ENCODE peak calls at places on chromosomes 1 and 21, in six cellular contexts. G is psoas muscle, X is A673, B is fibroblast of lung, C is cardiac muscle cell, E is tibial artery. H is an unnamed sample.

GRCh38 chr1:231248778-231249177 is 7.8 kb downstream of the GNPAT start:
- DNase-seq in B (no peak), E (no peak), G (no peak), C (no peak), X (no peak), H (no peak)

GRCh38 chr1:225990705-225991464 is 8.3 kb downstream of the SDE2 start:
- DNase-seq in B (no peak), G (no peak), C (no peak), E (no peak), X (no peak), H (no peak)

GRCh38 chr1:104636581-104636980 is 886.9 kb downstream of the AMY1C start:
- DNase-seq in G (no peak), X (peak; percentile 4), C (no peak), E (no peak), B (no peak), H (peak; percentile 2)

GRCh38 chr1:151542710-151543129 is 2.6 kb downstream of the TUFT1 start:
- DNase-seq in G (no peak), X (peak; percentile 64), B (peak; percentile 95), E (no peak), C (no peak), H (peak; percentile 77)

GRCh38 chr1:1758692-1759455 is 19.4 kb downstream of the NADK start:
- DNase-seq in G (peak; percentile 73), E (no peak), X (no peak), C (no peak), B (no peak), H (no peak)

GRCh38 chr21:41328660-41329300 is 12.2 kb downstream of the FAM3B start:
- DNase-seq in B (peak; percentile 90), E (no peak), X (no peak), G (no peak), C (no peak), H (no peak)

GRCh38 chr1:209839875-209840491 is 12.2 kb downstream of the UTP25 start:
- DNase-seq in B (peak; percentile 98), X (peak; percentile 61), C (no peak), E (no peak), G (no peak), H (peak; percentile 95)

GRCh38 chr1:24149854-24150227 is 6.9 kb upstream of the IL22RA1 start:
- DNase-seq in B (peak; percentile 80), G (no peak), X (peak; percentile 18), E (no peak), C (no peak), H (peak; percentile 10)

GRCh38 chr21:15521644-15522001 is 208.2 kb upstream of the USP25 start:
- DNase-seq in G (no peak), C (no peak), X (no peak), B (no peak), E (no peak), H (no peak)

GRCh38 chr1:173570370-173571030 is 32.4 kb downstream of the SLC9C2 start:
- DNase-seq in E (no peak), X (no peak), G (no peak), C (no peak), B (no peak), H (no peak)

GRCh38 chr1:66563094-66563800 is 29.3 kb downstream of the SGIP1 start:
- DNase-seq in B (peak; percentile 91), C (no peak), E (no peak), X (no peak), G (no peak), H (peak; percentile 83)

GRCh38 chr1:14880456-14881316 is 272.9 kb upstream of the TMEM51 start:
- DNase-seq in E (peak; percentile 73), B (peak; percentile 86), X (no peak), G (peak; percentile 36), C (no peak), H (no peak)

GRCh38 chr21:16588433-16588860 is 858.7 kb downstream of the USP25 start:
- DNase-seq in G (peak; percentile 65), B (peak; percentile 92), C (peak; percentile 62), X (peak; percentile 50), E (peak; percentile 86), H (peak; percentile 70)

GRCh38 chr1:109620396-109620817 is 770 bp downstream of the AMPD2 start:
- DNase-seq in C (peak; percentile 46), G (no peak), X (peak; percentile 56), B (peak; percentile 61), E (peak; percentile 75), H (no peak)

GRCh38 chr1:119966020-119966419 is 69.7 kb upstream of the ADAM30 start:
- DNase-seq in C (peak; percentile 32), B (peak; percentile 82), G (no peak), E (no peak), X (no peak), H (no peak)

GRCh38 chr1:39154553-39155361 is 49.7 kb upstream of the MACF1 start:
- DNase-seq in C (peak; percentile 69), E (peak; percentile 74), B (peak; percentile 95), G (peak; percentile 50), X (no peak), H (no peak)

GRCh38 chr1:19445417-19446342 is 39.7 kb downstream of the CAPZB start:
- DNase-seq in B (peak; percentile 74), C (peak; percentile 81), E (no peak), X (no peak), G (no peak), H (no peak)

GRCh38 chr21:46202592-46203202 is 18.4 kb upstream of the SPATC1L start:
- DNase-seq in E (peak; percentile 3), B (no peak), G (no peak), C (no peak), X (peak; percentile 68), H (no peak)

GRCh38 chr1:19812875-19813650 is 2.0 kb downstream of the RNF186 start:
- DNase-seq in C (no peak), G (no peak), B (no peak), E (no peak), X (no peak), H (no peak)

GRCh38 chr21:35962917-35963316 is 97.4 kb downstream of the SETD4 start:
- DNase-seq in E (no peak), B (no peak), G (no peak), X (no peak), C (no peak), H (no peak)

GRCh38 chr1:87284456-87285240 is 44.0 kb upstream of the LMO4 start:
- DNase-seq in X (no peak), B (peak; percentile 15), C (no peak), E (no peak), G (no peak), H (no peak)

DNA sequence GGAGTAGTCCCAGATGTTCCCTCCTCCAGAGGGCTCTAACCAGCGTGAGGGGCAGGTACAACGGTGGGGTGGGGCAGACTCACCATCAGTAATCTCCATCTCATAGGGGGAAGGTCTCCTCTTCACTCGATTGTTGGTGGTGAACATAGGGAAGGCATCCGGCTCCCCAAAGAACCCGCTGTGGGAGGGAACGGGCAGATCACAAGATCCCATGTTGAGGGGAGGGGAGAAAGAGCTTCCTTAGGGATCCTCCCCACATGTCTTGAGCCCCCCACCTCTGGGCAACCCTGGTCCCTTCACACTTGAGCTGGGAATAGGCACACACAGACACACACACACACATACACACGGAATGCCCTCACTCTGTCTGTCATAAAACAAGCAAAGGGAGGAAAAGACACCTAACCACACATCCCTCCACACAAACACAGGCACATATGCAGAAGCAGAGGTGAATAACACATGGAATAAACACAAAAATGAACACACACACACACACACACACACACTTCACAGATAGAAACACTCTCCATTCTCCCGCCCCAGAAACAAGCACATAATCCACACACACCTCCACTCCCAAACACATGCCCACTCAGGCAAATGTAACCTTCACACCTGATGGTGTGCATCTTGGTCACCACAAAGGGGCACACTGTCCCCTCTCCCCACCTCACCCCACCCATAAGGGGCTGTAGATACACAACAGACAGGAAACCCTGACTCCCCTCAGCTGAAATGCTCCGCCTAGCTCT is 7.9 kb downstream of the TAL1 start:
- DNase-seq in B (no peak), E (no peak), G (no peak), X (no peak), C (no peak), H (no peak)
- H3K4me3 ChIP-seq in B (no peak overlapping the region), E (no peak overlapping the region), G (peak overlapping the region; percentile 58), X (no peak overlapping the region), C (no peak overlapping the region), H (no peak overlapping the region)

GRCh38 chr1:237868814-237869600 is 21.7 kb downstream of the ZP4 start:
- DNase-seq in E (no peak), G (no peak), X (no peak), C (peak; percentile 9), B (peak; percentile 17), H (no peak)

GRCh38 chr1:237875291-237875690 is 15.4 kb downstream of the ZP4 start:
- DNase-seq in G (no peak), C (no peak), X (no peak), E (no peak), B (peak; percentile 70), H (no peak)

GRCh38 chr1:237877628-237878027 is 13.1 kb downstream of the ZP4 start:
- DNase-seq in E (no peak), B (no peak), G (no peak), X (no peak), C (no peak), H (no peak)

GRCh38 chr1:237878406-237878805 is 12.3 kb downstream of the ZP4 start:
- DNase-seq in E (no peak), G (no peak), B (no peak), X (no peak), C (no peak), H (no peak)

GRCh38 chr1:237873487-237873927 is 17.2 kb downstream of the ZP4 start:
- DNase-seq in B (peak; percentile 97), C (no peak), G (no peak), E (no peak), X (peak; percentile 77), H (peak; percentile 96)
- TF ChIP-seq CTCF in B (no peak), C (no peak), G (no peak), E (no peak), X (no peak), H (no peak)

DNA sequence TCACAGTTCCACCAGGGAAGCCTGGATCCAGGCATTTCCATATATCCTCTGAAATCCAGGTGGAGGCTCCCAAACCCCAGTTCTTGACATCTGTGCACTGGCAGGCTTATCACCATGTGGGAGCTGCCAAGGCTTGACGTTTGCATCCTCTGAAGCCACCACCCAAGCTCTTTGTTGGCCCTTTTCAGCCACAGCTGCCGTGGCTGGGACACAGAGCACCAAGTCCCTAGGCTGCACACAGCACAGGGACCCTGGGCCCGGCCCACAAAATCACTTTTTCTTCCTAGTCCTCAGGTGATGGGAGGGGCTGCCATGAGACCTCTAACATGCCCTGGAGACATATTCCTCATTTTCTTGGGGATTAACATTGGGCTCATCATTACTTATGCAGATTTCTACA is 22.3 kb downstream of the RNPC3 start:
- DNase-seq in E (no peak), X (no peak), C (no peak), B (no peak), G (no peak), H (no peak)
- H3K36me3 ChIP-seq in E (peaks cover 79% of the 10 kb centered on the region), X (peaks cover 67% of the 10 kb centered on the region), C (peaks cover 84% of the 10 kb centered on the region), B (peaks cover 2% of the 10 kb centered on the region), G (no peaks in the 10 kb centered on the region), H (no peaks in the 10 kb centered on the region)

DNA sequence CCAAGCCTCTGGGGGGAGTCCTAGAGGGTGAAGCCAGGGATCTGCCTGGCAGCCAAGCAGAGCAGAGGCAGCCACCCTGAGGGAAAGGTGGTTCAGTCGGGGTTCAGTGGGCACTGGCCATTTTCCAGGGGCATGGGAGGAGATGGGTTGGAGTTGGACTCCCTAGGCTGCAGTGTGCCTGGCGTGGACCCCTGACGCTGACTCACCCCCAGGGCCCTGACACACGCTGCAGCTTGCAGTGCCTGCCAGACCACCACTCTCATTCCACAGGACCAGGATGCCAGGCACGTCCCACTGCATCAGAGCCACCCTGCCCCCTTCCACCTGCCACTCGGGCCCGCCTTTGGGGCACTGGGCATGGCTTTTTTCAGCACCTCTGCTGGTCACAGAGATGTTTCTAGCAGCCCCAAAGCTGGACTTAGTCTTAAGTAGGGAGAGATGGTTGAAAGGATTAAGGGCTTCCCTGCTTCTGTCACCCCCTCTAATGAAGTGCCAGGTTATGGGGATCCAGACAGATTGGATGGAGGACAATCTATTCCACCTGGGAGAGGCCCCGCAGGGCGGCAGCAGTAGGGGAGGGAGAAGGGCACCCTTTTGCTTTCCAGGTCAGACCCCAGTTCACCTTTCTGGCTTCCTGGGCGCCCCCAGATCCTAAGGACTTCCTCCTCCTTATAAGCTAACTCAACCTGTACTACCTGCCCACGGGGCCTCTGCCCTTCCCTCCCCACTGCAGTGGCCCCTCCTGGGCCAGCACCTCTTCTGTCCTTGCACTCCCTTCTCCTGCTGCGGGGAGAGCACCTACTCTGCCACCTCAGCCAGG is 1.6 kb downstream of the SYT2 start:
- DNase-seq in X (no peak), E (no peak), C (no peak), B (no peak), G (no peak), H (no peak)
- H3K4me3 ChIP-seq in X (no peak overlapping the region), E (no peak overlapping the region), C (no peak overlapping the region), B (no peak overlapping the region), G (no peak overlapping the region), H (no peak overlapping the region)